ENCODE peak calls at places on chromosome 3, in ten cellular contexts. F is ovary; S is B cell; B is RWPE1; L is HL-60; P is mammary epithelial cell; W is fibroblast of the aortic adventitia; Q is CD8-positive, alpha-beta T cell; H is endothelial cell of umbilical vein; T is left ventricle myocardium inferior. Z is an unnamed sample.

GRCh38 chr3:45244356-45244755 is 18.3 kb upstream of the TMEM158 start:
- DNase-seq in H (no peak), Q (no peak), B (no peak), P (no peak), W (no peak), S (no peak), L (no peak), T (no peak), F (no peak), Z (no peak)

GRCh38 chr3:45915518-45916231 is 27.6 kb upstream of the CXCR6 start:
- DNase-seq in F (no peak), P (peak), Q (peak), S (peak), B (peak), H (no peak), L (no peak), T (no peak), W (peak), Z (peak)

GRCh38 chr3:142218703-142219102 is 6.7 kb downstream of the GK5 start:
- DNase-seq in B (no peak), T (no peak), F (no peak), S (no peak), L (no peak), W (peak), P (no peak), Q (no peak), H (no peak), Z (no peak)

GRCh38 chr3:173921741-173922140 is 524.2 kb downstream of the NLGN1 start:
- DNase-seq in P (no peak), T (no peak), Q (no peak), L (no peak), B (no peak), S (no peak), W (no peak), F (no peak), H (no peak), Z (no peak)

GRCh38 chr3:150022406-150023238 is 51.9 kb upstream of the PFN2 start:
- DNase-seq in Q (no peak), F (no peak), H (no peak), B (no peak), L (no peak), S (no peak), W (peak), P (peak), T (no peak), Z (no peak)

GRCh38 chr3:143476965-143477640 is 357.5 kb downstream of the CHST2 start:
- DNase-seq in P (no peak), F (no peak), L (no peak), S (no peak), Q (no peak), W (no peak), H (no peak), T (no peak), B (no peak), Z (no peak)

GRCh38 chr3:78990164-78990563 is 777.6 kb downstream of the ROBO1 start:
- DNase-seq in S (no peak), W (no peak), B (no peak), P (no peak), L (no peak), F (no peak), T (no peak), Q (no peak), H (no peak), Z (no peak)

GRCh38 chr3:123421353-123422174 is 27.3 kb downstream of the ADCY5 start:
- DNase-seq in F (peak), T (peak), B (no peak), Q (no peak), S (no peak), P (peak), H (no peak), L (no peak), W (no peak), Z (no peak)

GRCh38 chr3:71500696-71501095 is 82.8 kb downstream of the FOXP1 start:
- DNase-seq in B (no peak), T (no peak), L (no peak), S (no peak), W (no peak), H (no peak), Q (no peak), P (no peak), F (no peak), Z (no peak)

GRCh38 chr3:180970931-180971330 is 18.6 kb downstream of the DNAJC19 start:
- DNase-seq in Q (no peak), W (no peak), L (no peak), T (no peak), B (no peak), F (no peak), S (no peak), P (no peak), H (no peak), Z (no peak)

GRCh38 chr3:169562988-169563774 is 100.3 kb downstream of the MECOM start:
- DNase-seq in F (no peak), L (no peak), P (no peak), Q (no peak), H (no peak), S (no peak), W (no peak), T (no peak), B (peak), Z (no peak)

GRCh38 chr3:169563775-169564059 is 99.8 kb downstream of the MECOM start:
- DNase-seq in L (no peak), B (no peak), F (no peak), S (no peak), Q (no peak), P (peak), H (no peak), T (no peak), W (no peak), Z (no peak)

GRCh38 chr3:169564883-169565282 is 98.6 kb downstream of the MECOM start:
- DNase-seq in H (no peak), F (no peak), T (no peak), P (no peak), L (no peak), W (no peak), Q (no peak), S (no peak), B (no peak), Z (no peak)
- TF ChIP-seq CTCF in H (peak), F (no peak), T (peak), P (peak), L (no peak), W (peak), Q (no peak), S (no peak), B (no peak), Z (no peak)

GRCh38 chr3:14169871-14170270 is 8.5 kb downstream of the XPC start:
- DNase-seq in P (no peak), F (no peak), Q (no peak), T (no peak), L (no peak), S (no peak), B (no peak), W (peak), H (no peak), Z (no peak)

GRCh38 chr3:14172480-14172879 is 5.9 kb downstream of the XPC start:
- DNase-seq in S (no peak), B (no peak), H (no peak), Q (no peak), P (no peak), F (no peak), W (no peak), T (no peak), L (no peak), Z (no peak)

GRCh38 chr3:14162178-14162577 is 16.2 kb downstream of the XPC start:
- DNase-seq in S (no peak), T (no peak), L (no peak), F (no peak), H (no peak), P (no peak), B (no peak), Q (no peak), W (no peak), Z (no peak)

GRCh38 chr3:14170569-14171159 is 7.7 kb downstream of the XPC start:
- DNase-seq in P (peak), H (peak), T (no peak), W (peak), B (peak), L (no peak), Q (no peak), S (no peak), F (no peak), Z (no peak)

GRCh38 chr3:14166877-14167605 is 11.4 kb downstream of the XPC start:
- DNase-seq in T (no peak), S (no peak), H (no peak), B (no peak), P (peak), F (no peak), W (no peak), Q (no peak), L (no peak), Z (no peak)
- TF ChIP-seq CTCF in T (no peak), S (no peak), H (no peak), B (no peak), P (no peak), F (no peak), W (no peak), Q (no peak), L (no peak), Z (no peak)

DNA sequence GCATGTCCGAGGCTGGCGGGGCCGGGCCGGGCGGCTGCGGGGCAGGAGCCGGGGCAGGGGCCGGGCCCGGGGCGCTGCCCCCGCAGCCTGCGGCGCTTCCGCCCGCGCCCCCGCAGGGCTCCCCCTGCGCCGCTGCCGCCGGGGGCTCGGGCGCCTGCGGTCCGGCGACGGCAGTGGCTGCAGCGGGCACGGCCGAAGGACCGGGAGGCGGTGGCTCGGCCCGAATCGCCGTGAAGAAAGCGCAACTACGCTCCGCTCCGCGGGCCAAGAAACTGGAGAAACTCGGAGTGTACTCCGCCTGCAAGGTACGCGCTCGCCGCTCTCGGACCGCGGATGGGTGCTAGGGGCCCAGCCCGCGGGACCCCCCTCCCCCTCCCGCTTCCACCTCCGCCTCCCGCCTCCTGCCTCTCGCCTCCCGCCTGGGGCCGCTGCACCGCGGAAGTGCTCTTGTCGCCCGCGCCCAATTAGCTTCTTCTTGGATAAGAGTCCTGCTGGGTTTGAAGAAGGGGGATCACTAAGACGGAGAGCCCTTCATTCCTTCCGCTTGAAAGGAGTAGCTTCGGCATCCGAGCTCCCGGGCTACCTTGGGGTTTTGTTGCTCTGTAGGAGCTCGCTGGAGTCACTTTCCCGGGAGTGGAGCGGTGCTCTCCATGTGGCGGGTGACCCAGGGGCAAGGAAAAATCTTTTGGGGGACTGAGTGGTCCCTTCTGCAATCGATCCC is 390 bp downstream of the KAT2B start:
- DNase-seq in L (peak), F (peak), Q (peak), B (peak), S (peak), T (peak), H (peak), P (peak), W (peak), Z (peak)
- TF ChIP-seq CTCF in L (no peak), F (peak), Q (no peak), B (no peak), S (no peak), T (no peak), H (peak), P (peak), W (peak), Z (peak)

DNA sequence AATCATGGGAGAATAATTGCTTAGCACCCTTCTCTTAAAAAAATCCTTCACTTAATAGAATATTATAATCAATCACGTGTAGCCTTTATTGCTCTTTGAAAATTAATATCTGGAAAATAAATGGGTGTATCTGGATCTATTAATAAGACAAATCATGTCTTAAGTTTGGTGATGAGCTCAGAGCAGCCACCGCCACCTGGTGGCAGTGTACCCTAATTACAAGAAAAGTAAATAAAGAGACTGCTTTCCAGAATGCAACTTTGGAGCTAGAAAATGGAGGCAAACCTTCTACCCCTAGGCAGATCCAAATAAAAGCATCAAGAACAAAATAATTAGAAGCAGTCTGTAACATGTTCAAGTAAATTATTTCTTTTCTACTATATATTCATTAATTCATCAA is 43.5 kb downstream of the EPHB1 start:
- DNase-seq in F (no peak), T (no peak), S (no peak), W (no peak), B (no peak), L (no peak), Q (no peak), P (no peak), H (no peak), Z (no peak)
- TF ChIP-seq CTCF in F (no peak), T (no peak), S (peak), W (peak), B (peak), L (no peak), Q (no peak), P (peak), H (no peak), Z (peak)

Z was measured in GM20000.